ENCODE peak calls at places on chromosomes 6 and 20, in ten cellular contexts. P, Z, V, R, M, U, Y, G, D and E are unnamed samples.

GRCh38 chr6:35258858-35259193 is 709 bp upstream of the ZNF76 start:
- DNase-seq in Y (no peak), U (peak), V (no peak), R (no peak), G (no peak), D (no peak), Z (no peak), M (no peak), P (peak), E (no peak)

GRCh38 chr6:1404713-1405098 is 15.3 kb downstream of the FOXF2 start:
- DNase-seq in Z (no peak), M (no peak), Y (no peak), D (no peak), R (no peak), P (no peak), U (no peak), G (no peak), V (no peak), E (no peak)

GRCh38 chr6:159606786-159607185 is 86.3 kb downstream of the SOD2 start:
- DNase-seq in Z (no peak), D (no peak), P (peak), G (no peak), R (no peak), Y (no peak), U (no peak), M (no peak), V (peak), E (no peak)

GRCh38 chr6:83985308-83985713 is 48.3 kb upstream of the MRAP2 start:
- DNase-seq in R (no peak), D (no peak), M (no peak), U (no peak), Y (no peak), V (no peak), G (no peak), Z (no peak), P (no peak), E (no peak)

GRCh38 chr6:168045706-168046620 is 33.0 kb downstream of the FRMD1 start:
- DNase-seq in Z (no peak), M (no peak), U (no peak), Y (no peak), P (no peak), R (no peak), D (no peak), V (no peak), G (peak), E (no peak)

GRCh38 chr20:17648306-17648646 is 33.8 kb downstream of the RRBP1 start:
- DNase-seq in D (peak), V (peak), Z (peak), M (no peak), P (no peak), R (peak), G (no peak), Y (no peak), U (peak), E (no peak)

GRCh38 chr6:26336355-26337198 is 28.4 kb upstream of the BTN3A2 start:
- DNase-seq in U (no peak), Z (no peak), D (peak), Y (no peak), G (no peak), M (no peak), P (peak), R (no peak), V (peak), E (no peak)

GRCh38 chr6:126091507-126091906 is 105.2 kb downstream of the TRMT11 start:
- DNase-seq in R (no peak), D (no peak), M (no peak), Y (no peak), V (no peak), Z (no peak), U (no peak), G (no peak), P (peak), E (no peak)

GRCh38 chr6:64175311-64175710 is 539.7 kb downstream of the PHF3 start:
- DNase-seq in Z (no peak), R (no peak), V (no peak), P (no peak), M (no peak), D (no peak), U (no peak), G (no peak), Y (no peak), E (no peak)

GRCh38 chr6:26363882-26364825 is 844 bp upstream of the BTN3A2 start:
- DNase-seq in U (no peak), D (peak), M (peak), Z (peak), R (no peak), V (peak), Y (no peak), G (no peak), P (peak), E (no peak)

GRCh38 chr20:60052322-60052721 is 94.1 kb downstream of the CDH26 start:
- DNase-seq in Y (no peak), Z (no peak), P (no peak), G (no peak), U (peak), R (no peak), D (peak), V (no peak), M (no peak), E (no peak)

GRCh38 chr6:134034951-134035822 is 17.2 kb downstream of the SLC2A12 start:
- DNase-seq in Z (no peak), D (no peak), Y (no peak), P (peak), G (no peak), V (no peak), U (no peak), R (no peak), M (no peak), E (no peak)

GRCh38 chr6:133501675-133502275 is 260.6 kb downstream of the EYA4 start:
- DNase-seq in M (no peak), U (no peak), G (no peak), V (peak), P (no peak), R (no peak), Y (no peak), D (no peak), Z (no peak), E (no peak)

GRCh38 chr6:31952140-31952805 is 6.4 kb downstream of the CFB start:
- DNase-seq in Y (no peak), D (peak), V (peak), M (peak), P (peak), U (peak), G (peak), Z (peak), R (peak), E (peak)

GRCh38 chr6:133756046-133756445 is 132.9 kb upstream of the TCF21 start:
- DNase-seq in D (no peak), P (peak), M (no peak), Y (no peak), V (peak), U (no peak), Z (no peak), R (no peak), G (no peak), E (no peak)

GRCh38 chr6:134551245-134551960 is 233.5 kb upstream of the SGK1 start:
- DNase-seq in M (no peak), Y (no peak), P (peak), D (no peak), V (peak), U (no peak), R (no peak), G (no peak), Z (no peak), E (no peak)

GRCh38 chr6:27188206-27188884 is 59.2 kb upstream of the PRSS16 start:
- DNase-seq in V (peak), Y (peak), Z (peak), R (no peak), G (no peak), P (peak), M (peak), U (peak), D (peak), E (peak)

GRCh38 chr6:15739353-15739752 is 76.5 kb upstream of the DTNBP1 start:
- DNase-seq in V (no peak), G (no peak), Z (no peak), R (no peak), Y (no peak), P (no peak), M (no peak), U (no peak), D (no peak), E (no peak)

GRCh38 chr20:25623225-25623735 is 534 bp downstream of the NANP start:
- DNase-seq in D (peak), V (peak), Z (peak), P (peak), G (peak), U (peak), M (peak), R (peak), Y (peak), E (peak)

GRCh38 chr6:20661721-20662120 is 127.5 kb downstream of the CDKAL1 start:
- DNase-seq in P (peak), G (no peak), Z (no peak), M (no peak), D (no peak), R (no peak), Y (no peak), V (peak), U (peak), E (no peak)

GRCh38 chr20:324177-325042 is 942 bp upstream of the SOX12 start:
- DNase-seq in V (peak), M (peak), G (peak), P (peak), U (peak), Z (peak), Y (peak), D (peak), R (peak), E (peak)

GRCh38 chr6:137973201-137973600 is 106.1 kb downstream of the TNFAIP3 start:
- DNase-seq in R (no peak), V (peak), U (no peak), Y (no peak), Z (no peak), M (no peak), G (no peak), P (no peak), D (no peak), E (no peak)
- H3K4me3 ChIP-seq in R (no peak), V (no peak), U (no peak), Y (no peak), Z (no peak), M (no peak), G (no peak), P (no peak), D (no peak), E (no peak)

DNA sequence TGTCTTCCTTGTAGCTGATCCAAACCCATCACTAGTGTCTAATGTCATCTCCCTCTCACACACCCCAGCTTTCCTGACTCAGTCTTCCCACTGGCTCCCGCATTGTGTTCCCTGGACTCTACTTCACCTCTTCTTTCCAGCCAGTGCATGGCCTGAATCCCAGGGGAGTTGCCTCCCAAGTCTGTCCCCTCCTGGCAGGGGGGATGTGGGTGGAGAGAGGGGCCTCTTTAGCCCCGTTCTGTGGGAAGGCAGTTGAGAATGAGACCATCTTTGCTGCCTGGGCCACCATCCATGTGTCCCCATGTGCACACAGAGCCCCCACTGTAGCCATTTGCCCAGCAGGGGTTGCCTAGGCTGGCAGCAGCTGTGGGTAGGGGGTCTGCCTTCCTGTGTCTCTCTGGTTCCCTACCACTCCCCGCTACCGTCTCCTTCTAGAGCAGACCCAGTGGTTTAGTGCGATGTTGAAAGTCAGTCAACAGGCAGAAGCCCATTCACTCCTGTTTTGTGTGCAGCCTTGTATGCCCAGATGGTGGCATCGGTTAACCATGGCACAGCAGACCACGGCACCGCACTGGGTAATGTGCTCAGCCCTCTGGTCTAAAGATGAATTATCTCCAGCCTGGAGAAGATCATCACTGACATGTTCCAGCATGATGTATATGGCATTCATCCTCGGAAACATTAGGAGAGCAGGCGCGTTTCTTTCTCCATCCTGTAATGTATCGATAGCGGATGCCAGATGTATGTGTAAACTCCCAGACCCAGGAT is 178.8 kb upstream of the SNX9 start:
- DNase-seq in Z (peak), Y (no peak), G (no peak), D (peak), U (no peak), V (peak), R (no peak), M (no peak), P (no peak), E (no peak)
- TF ChIP-seq CTCF in Z (no peak), Y (no peak), G (peak), D (peak), U (no peak), V (peak), R (no peak), M (no peak), P (peak), E (peak)

GRCh38 chr6:137904822-137905617 is 38.0 kb downstream of the TNFAIP3 start:
- DNase-seq in Z (no peak), Y (no peak), G (peak), D (peak), M (peak), R (no peak), U (peak), V (no peak), P (peak), E (peak)
- H3K4me3 ChIP-seq in Z (no peak), Y (peak), G (no peak), D (no peak), M (no peak), R (no peak), U (no peak), V (no peak), P (no peak), E (peak)

GRCh38 chr20:38723069-38723981 is 961 bp upstream of the SLC32A1 start:
- DNase-seq in Z (peak), D (peak), M (no peak), P (no peak), G (no peak), Y (no peak), R (no peak), U (no peak), V (peak), E (no peak)

GRCh38 chr20:38723982-38724602 is at the start of gene SLC32A1:
- DNase-seq in U (no peak), V (no peak), P (no peak), Z (no peak), R (no peak), Y (no peak), G (no peak), D (no peak), M (no peak), E (no peak)

GRCh38 chr20:38725458-38725958 is 1.2 kb downstream of the SLC32A1 start:
- DNase-seq in P (no peak), M (no peak), Z (no peak), U (no peak), G (no peak), V (no peak), D (no peak), Y (peak), R (no peak), E (no peak)

GRCh38 chr20:38725959-38726848 is 1.9 kb downstream of the SLC32A1 start:
- DNase-seq in G (no peak), P (no peak), D (peak), R (no peak), Z (peak), M (peak), Y (peak), U (peak), V (no peak), E (peak)

DNA sequence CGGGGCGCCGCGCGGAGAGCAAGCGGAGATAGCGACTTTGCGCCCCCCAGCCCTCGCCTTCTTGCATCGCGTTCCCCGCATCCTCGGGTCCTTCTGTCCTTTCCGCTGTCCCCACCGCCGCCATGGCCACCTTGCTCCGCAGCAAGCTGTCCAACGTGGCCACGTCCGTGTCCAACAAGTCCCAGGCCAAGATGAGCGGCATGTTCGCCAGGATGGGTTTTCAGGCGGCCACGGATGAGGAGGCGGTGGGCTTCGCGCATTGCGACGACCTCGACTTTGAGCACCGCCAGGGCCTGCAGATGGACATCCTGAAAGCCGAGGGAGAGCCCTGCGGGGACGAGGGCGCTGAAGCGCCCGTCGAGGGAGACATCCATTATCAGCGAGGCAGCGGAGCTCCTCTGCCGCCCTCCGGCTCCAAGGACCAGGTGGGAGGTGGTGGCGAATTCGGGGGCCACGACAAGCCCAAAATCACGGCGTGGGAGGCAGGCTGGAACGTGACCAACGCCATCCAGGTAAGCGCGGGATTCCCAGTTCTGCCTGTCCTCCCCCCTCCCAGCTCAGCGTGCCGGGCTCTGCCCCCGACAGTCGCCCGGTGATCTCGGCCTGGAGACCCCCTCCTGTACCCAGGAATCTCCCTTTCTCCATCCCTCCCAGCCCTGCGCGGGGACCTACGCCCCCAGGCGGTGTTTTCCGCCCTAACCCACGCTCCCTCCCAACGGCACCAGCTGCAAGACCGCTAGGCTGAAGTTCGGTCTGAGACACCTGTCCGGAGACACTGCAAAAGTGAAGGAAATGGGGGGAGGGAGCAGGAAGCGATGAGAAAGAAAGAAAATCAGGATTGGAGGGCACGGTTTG is 544 bp downstream of the SLC32A1 start:
- DNase-seq in Y (peak), V (no peak), P (no peak), G (no peak), Z (no peak), D (no peak), U (no peak), M (no peak), R (no peak), E (no peak)
- TF ChIP-seq CTCF in Y (peak), V (no peak), P (no peak), G (no peak), Z (no peak), D (no peak), U (no peak), M (no peak), R (no peak), E (no peak)

GRCh38 chr6:38088010-38088409 is 268.5 kb downstream of the ZFAND3 start:
- DNase-seq in P (no peak), Z (no peak), Y (no peak), R (no peak), V (no peak), M (no peak), D (no peak), G (no peak), U (no peak), E (no peak)
- H3K4me3 ChIP-seq in P (no peak), Z (no peak), Y (no peak), R (no peak), V (no peak), M (no peak), D (no peak), G (no peak), U (no peak), E (no peak)

DNA sequence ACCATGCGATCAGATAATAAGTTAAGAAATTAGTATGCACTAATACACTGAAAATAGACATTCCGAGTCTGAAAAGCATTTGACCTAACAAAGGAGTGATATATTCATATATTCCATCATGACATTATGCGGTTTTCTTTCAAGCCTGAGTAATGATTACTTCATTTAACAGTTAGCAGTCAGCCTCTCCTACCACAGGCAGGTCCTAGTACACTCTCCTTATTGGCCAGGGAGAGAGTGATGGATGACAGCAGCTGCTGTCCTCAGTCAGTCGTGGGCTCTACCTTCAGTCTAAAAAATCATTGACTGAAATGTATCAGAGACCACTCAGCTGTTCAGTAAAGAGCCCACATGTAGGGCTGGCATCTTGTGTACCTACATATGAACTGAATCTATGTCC is 33.2 kb upstream of the VGLL2 start:
- DNase-seq in R (no peak), V (no peak), G (no peak), D (no peak), Y (no peak), U (no peak), M (no peak), Z (no peak), P (peak), E (no peak)
- TF ChIP-seq CTCF in R (no peak), V (no peak), G (no peak), D (no peak), Y (no peak), U (no peak), M (no peak), Z (no peak), P (no peak), E (no peak)

DNA sequence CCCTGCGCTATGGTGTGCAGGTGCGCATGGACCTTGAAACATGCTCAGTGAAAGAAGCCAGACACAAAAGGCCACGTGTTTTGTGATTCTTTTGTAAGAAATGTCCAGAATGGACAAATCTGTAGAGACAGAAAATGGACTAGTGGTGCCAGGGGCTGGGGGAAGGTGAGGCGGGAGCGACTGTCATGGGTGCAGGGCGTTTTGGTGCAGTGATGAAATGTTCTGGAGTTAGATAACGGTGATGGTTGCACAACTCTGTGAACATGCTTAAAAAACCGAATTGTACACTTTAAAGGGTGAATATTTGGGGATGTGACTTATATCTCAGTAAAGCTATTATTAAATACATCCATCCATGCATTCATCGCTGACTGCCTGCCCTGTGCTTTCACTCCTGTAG is 31.7 kb upstream of the NTSR1 start:
- DNase-seq in G (no peak), Z (peak), Y (no peak), V (no peak), D (peak), M (no peak), P (no peak), R (no peak), U (no peak), E (no peak)
- H3K4me3 ChIP-seq in G (no peak), Z (no peak), Y (no peak), V (no peak), D (no peak), M (no peak), P (no peak), R (no peak), U (no peak), E (no peak)

GRCh38 chr6:43856005-43856765 is 86.2 kb downstream of the VEGFA start:
- DNase-seq in Z (peak), G (no peak), M (peak), R (peak), U (peak), Y (no peak), D (peak), P (peak), V (peak), E (no peak)
- TF ChIP-seq CTCF in Z (no peak), G (peak), M (no peak), R (peak), U (peak), Y (no peak), D (peak), P (peak), V (peak), E (no peak)